ENCODE peak calls at places on chromosomes 5 and 9, in five cellular contexts. One of them, this sample, is unnamed.

GRCh38 chr5:173474881-173475287 is 141.6 kb downstream of the BOD1 start:
- DNase-seq in OCI-LY7: no peak
- DNase-seq in neural progenitor cell: no peak
- DNase-seq in GM23338: no peak
- DNase-seq in PC-3: peak
- DNase-seq in this sample: no peak

GRCh38 chr5:150489358-150490295 is 18.3 kb upstream of the NDST1 start:
- DNase-seq in OCI-LY7: peak
- DNase-seq in PC-3: no peak
- DNase-seq in GM23338: peak
- DNase-seq in neural progenitor cell: no peak
- DNase-seq in this sample: no peak

GRCh38 chr9:98085955-98086354 is 29.4 kb downstream of the NANS start:
- DNase-seq in OCI-LY7: no peak
- DNase-seq in GM23338: peak
- DNase-seq in neural progenitor cell: peak
- DNase-seq in PC-3: peak
- DNase-seq in this sample: no peak

GRCh38 chr5:173454381-173454763 is 126.2 kb upstream of the STC2 start:
- DNase-seq in PC-3: peak
- DNase-seq in OCI-LY7: no peak
- DNase-seq in neural progenitor cell: no peak
- DNase-seq in GM23338: no peak
- DNase-seq in this sample: peak

GRCh38 chr5:1195439-1195838 is 6.0 kb upstream of the SLC6A19 start:
- DNase-seq in OCI-LY7: no peak
- DNase-seq in PC-3: no peak
- DNase-seq in neural progenitor cell: no peak
- DNase-seq in GM23338: no peak
- DNase-seq in this sample: no peak

GRCh38 chr5:101995585-101995984 is 300.5 kb downstream of the SLCO4C1 start:
- DNase-seq in OCI-LY7: no peak
- DNase-seq in GM23338: peak
- DNase-seq in PC-3: peak
- DNase-seq in neural progenitor cell: no peak
- DNase-seq in this sample: peak

GRCh38 chr5:141883184-141883947 is 5.2 kb upstream of the PCDH1 start:
- DNase-seq in PC-3: peak
- DNase-seq in OCI-LY7: no peak
- DNase-seq in GM23338: peak
- DNase-seq in neural progenitor cell: peak
- DNase-seq in this sample: peak

GRCh38 chr5:6544561-6544935 is 88.3 kb downstream of the NSUN2 start:
- DNase-seq in GM23338: no peak
- DNase-seq in PC-3: no peak
- DNase-seq in neural progenitor cell: no peak
- DNase-seq in OCI-LY7: no peak
- DNase-seq in this sample: no peak

GRCh38 chr9:109289186-109289585 is 31.7 kb downstream of the EPB41L4B start:
- DNase-seq in neural progenitor cell: no peak
- DNase-seq in PC-3: no peak
- DNase-seq in OCI-LY7: no peak
- DNase-seq in GM23338: peak
- DNase-seq in this sample: no peak

GRCh38 chr5:33195431-33196128 is 245.2 kb upstream of the TARS1 start:
- DNase-seq in GM23338: no peak
- DNase-seq in neural progenitor cell: no peak
- DNase-seq in OCI-LY7: no peak
- DNase-seq in PC-3: peak
- DNase-seq in this sample: no peak

GRCh38 chr5:77881528-77881927 is 105.4 kb upstream of the TBCA start:
- DNase-seq in OCI-LY7: no peak
- DNase-seq in neural progenitor cell: no peak
- DNase-seq in PC-3: no peak
- DNase-seq in GM23338: no peak
- DNase-seq in this sample: no peak

GRCh38 chr5:2797981-2798380 is 46.5 kb upstream of the IRX2 start:
- DNase-seq in OCI-LY7: no peak
- DNase-seq in neural progenitor cell: no peak
- DNase-seq in GM23338: no peak
- DNase-seq in PC-3: peak
- DNase-seq in this sample: no peak

GRCh38 chr5:26881901-26882300 is 156.5 kb downstream of the CDH9 start:
- DNase-seq in OCI-LY7: no peak
- DNase-seq in PC-3: peak
- DNase-seq in neural progenitor cell: no peak
- DNase-seq in GM23338: no peak
- DNase-seq in this sample: no peak

GRCh38 chr5:147193123-147193522 is 41.7 kb upstream of the STK32A start:
- DNase-seq in PC-3: no peak
- DNase-seq in OCI-LY7: no peak
- DNase-seq in neural progenitor cell: no peak
- DNase-seq in GM23338: peak
- DNase-seq in this sample: no peak

GRCh38 chr5:178155065-178155464 is 1.4 kb upstream of the NHP2 start:
- DNase-seq in neural progenitor cell: no peak
- DNase-seq in GM23338: no peak
- DNase-seq in PC-3: no peak
- DNase-seq in OCI-LY7: peak
- DNase-seq in this sample: no peak

GRCh38 chr5:155529366-155529765 is 515.8 kb downstream of the KIF4B start:
- DNase-seq in neural progenitor cell: no peak
- DNase-seq in PC-3: no peak
- DNase-seq in OCI-LY7: no peak
- DNase-seq in GM23338: no peak
- DNase-seq in this sample: no peak

GRCh38 chr5:94361161-94361560 is 257.2 kb downstream of the KIAA0825 start:
- DNase-seq in PC-3: no peak
- DNase-seq in neural progenitor cell: no peak
- DNase-seq in OCI-LY7: no peak
- DNase-seq in GM23338: no peak
- DNase-seq in this sample: no peak

GRCh38 chr5:142969186-142969585 is 199.0 kb downstream of the ARHGAP26 start:
- DNase-seq in GM23338: no peak
- DNase-seq in OCI-LY7: no peak
- DNase-seq in neural progenitor cell: no peak
- DNase-seq in PC-3: no peak
- DNase-seq in this sample: no peak

GRCh38 chr5:15321771-15322170 is 178.2 kb upstream of the FBXL7 start:
- DNase-seq in neural progenitor cell: no peak
- DNase-seq in GM23338: no peak
- DNase-seq in OCI-LY7: no peak
- DNase-seq in PC-3: no peak
- DNase-seq in this sample: no peak

GRCh38 chr5:124605516-124605915 is 140.9 kb downstream of the ZNF608 start:
- DNase-seq in OCI-LY7: no peak
- DNase-seq in neural progenitor cell: peak
- DNase-seq in GM23338: no peak
- DNase-seq in PC-3: no peak
- DNase-seq in this sample: peak

GRCh38 chr9:111102793-111103474 is 64.7 kb upstream of the LPAR1 start:
- DNase-seq in PC-3: no peak
- DNase-seq in OCI-LY7: no peak
- DNase-seq in neural progenitor cell: no peak
- DNase-seq in GM23338: no peak
- DNase-seq in this sample: no peak

GRCh38 chr9:91474656-91475055 is 51.0 kb upstream of the NFIL3 start:
- DNase-seq in GM23338: no peak
- DNase-seq in PC-3: peak
- DNase-seq in neural progenitor cell: no peak
- DNase-seq in OCI-LY7: no peak
- DNase-seq in this sample: no peak

GRCh38 chr9:893843-894420 is 52.4 kb downstream of the DMRT1 start:
- DNase-seq in PC-3: peak
- DNase-seq in neural progenitor cell: peak
- DNase-seq in OCI-LY7: peak
- DNase-seq in GM23338: peak
- DNase-seq in this sample: peak

GRCh38 chr5:178201927-178202235 is 2.5 kb upstream of the HNRNPAB start:
- DNase-seq in GM23338: no peak
- DNase-seq in OCI-LY7: no peak
- DNase-seq in PC-3: peak
- DNase-seq in neural progenitor cell: no peak
- DNase-seq in this sample: no peak

GRCh38 chr5:10387690-10388089 is 34.2 kb downstream of the MARCHF6 start:
- DNase-seq in neural progenitor cell: no peak
- DNase-seq in GM23338: no peak
- DNase-seq in PC-3: no peak
- DNase-seq in OCI-LY7: no peak
- DNase-seq in this sample: no peak

GRCh38 chr5:173573126-173573960 is 43.1 kb downstream of the BOD1 start:
- DNase-seq in GM23338: peak
- DNase-seq in OCI-LY7: peak
- DNase-seq in PC-3: peak
- DNase-seq in neural progenitor cell: peak
- DNase-seq in this sample: peak

GRCh38 chr5:31587546-31587945 is 51.4 kb upstream of the PDZD2 start:
- DNase-seq in GM23338: peak
- DNase-seq in neural progenitor cell: no peak
- DNase-seq in OCI-LY7: no peak
- DNase-seq in PC-3: no peak
- DNase-seq in this sample: no peak
- TF ChIP-seq EZH2phosphoT487 in GM23338: no peak
- TF ChIP-seq EZH2phosphoT487 in neural progenitor cell: no peak
- TF ChIP-seq EZH2phosphoT487 in OCI-LY7: no peak
- TF ChIP-seq EZH2phosphoT487 in PC-3: no peak
- TF ChIP-seq EZH2phosphoT487 in this sample: no peak

GRCh38 chr5:171496431-171496830 is 77.0 kb downstream of the FGF18 start:
- DNase-seq in neural progenitor cell: no peak
- DNase-seq in PC-3: no peak
- DNase-seq in GM23338: no peak
- DNase-seq in OCI-LY7: no peak
- DNase-seq in this sample: no peak
- H2AFZ ChIP-seq in neural progenitor cell: no peak
- H2AFZ ChIP-seq in PC-3: no peak
- H2AFZ ChIP-seq in GM23338: no peak
- H2AFZ ChIP-seq in OCI-LY7: no peak
- H2AFZ ChIP-seq in this sample: no peak

DNA sequence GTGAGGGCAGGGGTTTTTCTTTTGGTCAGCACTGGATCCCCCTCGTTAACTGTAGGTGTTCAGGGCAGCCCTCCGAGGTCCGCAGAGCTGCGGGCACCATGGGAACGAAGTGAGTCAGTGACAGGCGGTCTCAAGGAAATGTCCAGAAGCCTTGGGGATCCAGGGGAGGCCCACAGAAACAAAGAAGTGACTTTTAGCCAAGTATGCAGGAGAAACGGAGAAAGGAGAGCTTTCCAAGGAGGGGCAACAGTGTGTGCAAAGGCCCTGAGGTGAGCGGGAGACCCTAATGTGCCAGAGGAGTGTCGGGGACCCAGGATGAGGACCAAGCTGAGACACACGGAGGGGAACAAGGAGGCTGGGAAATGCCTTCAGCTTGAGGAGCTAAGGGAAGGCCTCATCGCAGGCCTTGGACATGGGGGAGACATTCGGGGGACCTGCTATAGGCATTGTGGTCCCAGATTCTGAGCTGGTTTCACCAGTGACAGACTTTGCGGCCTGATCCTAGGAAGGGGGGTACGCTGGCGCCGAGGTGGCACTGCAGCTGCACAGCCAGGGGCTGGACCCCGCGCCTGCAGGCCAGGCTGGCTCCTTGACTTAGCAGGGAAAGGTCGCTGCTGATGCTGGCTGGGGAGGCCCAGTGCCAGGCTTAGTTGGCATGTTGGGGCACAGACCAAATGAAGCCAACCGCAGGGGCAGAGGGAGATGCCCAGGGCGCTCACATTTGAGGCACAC is 3.3 kb downstream of the LTC4S start:
- DNase-seq in OCI-LY7: no peak
- DNase-seq in GM23338: no peak
- DNase-seq in PC-3: no peak
- DNase-seq in neural progenitor cell: no peak
- DNase-seq in this sample: no peak
- H3K4me3 ChIP-seq in OCI-LY7: peak
- H3K4me3 ChIP-seq in GM23338: peak
- H3K4me3 ChIP-seq in PC-3: peak
- H3K4me3 ChIP-seq in neural progenitor cell: peak
- H3K4me3 ChIP-seq in this sample: peak

GRCh38 chr5:148991606-148992005 is 71.3 kb downstream of the SH3TC2 start:
- DNase-seq in PC-3: peak
- DNase-seq in GM23338: no peak
- DNase-seq in OCI-LY7: no peak
- DNase-seq in neural progenitor cell: no peak
- DNase-seq in this sample: no peak
- TF ChIP-seq EZH2phosphoT487 in PC-3: no peak
- TF ChIP-seq EZH2phosphoT487 in GM23338: no peak
- TF ChIP-seq EZH2phosphoT487 in OCI-LY7: no peak
- TF ChIP-seq EZH2phosphoT487 in neural progenitor cell: no peak
- TF ChIP-seq EZH2phosphoT487 in this sample: no peak

DNA sequence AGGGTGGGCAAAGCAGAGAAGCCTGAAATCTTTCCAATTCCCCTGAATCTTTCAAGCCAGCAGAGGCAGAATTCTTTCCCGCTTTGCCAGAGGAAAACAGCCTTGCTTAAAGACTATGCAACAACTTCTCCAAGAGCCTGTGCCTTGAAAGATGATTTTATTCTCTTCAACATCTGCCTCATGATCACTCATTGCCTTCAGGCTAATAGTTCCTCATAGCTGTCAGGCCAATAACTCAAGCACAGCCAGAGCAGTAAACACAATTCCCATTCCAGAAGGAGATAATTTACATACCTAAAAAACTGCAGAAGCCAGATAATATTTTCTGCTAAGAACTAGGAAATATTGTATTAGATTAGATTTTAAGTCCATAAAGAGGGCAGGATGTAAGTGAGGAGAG is 92.3 kb upstream of the PUM3 start:
- DNase-seq in GM23338: no peak
- DNase-seq in OCI-LY7: no peak
- DNase-seq in PC-3: no peak
- DNase-seq in neural progenitor cell: no peak
- DNase-seq in this sample: no peak
- H2AFZ ChIP-seq in GM23338: no peak
- H2AFZ ChIP-seq in OCI-LY7: no peak
- H2AFZ ChIP-seq in PC-3: no peak
- H2AFZ ChIP-seq in neural progenitor cell: no peak
- H2AFZ ChIP-seq in this sample: no peak